ENCODE peak calls at places on chromosomes 12 and 14, in ten cellular contexts. C is A549, R is sigmoid colon, I is upper lobe of left lung, X is ovary, B is stomach, W is suprapubic skin, T is transverse colon, H is H1, A is esophagus muscularis mucosa. J is an unnamed sample. For H3K4me1, the result is how much of the 10 kb centered on the place peaks cover.

GRCh38 chr14:52075371-52075770 is 6.5 kb upstream of the NID2 start:
- DNase-seq in H (no peak), X (no peak), C (no peak), W (no peak), A (peak), T (no peak), R (no peak), I (no peak), B (no peak), J (no peak)

GRCh38 chr12:4145990-4146859 is 127.3 kb upstream of the CCND2 start:
- DNase-seq in T (no peak), X (no peak), B (no peak), W (no peak), I (no peak), R (no peak), A (peak), C (no peak), H (no peak), J (no peak)

GRCh38 chr12:116708826-116709756 is 28.8 kb downstream of the SPRING1 start:
- DNase-seq in R (no peak), H (no peak), C (peak), A (no peak), B (peak), X (peak), I (no peak), T (peak), W (peak), J (peak)

GRCh38 chr12:119942386-119942785 is 46.6 kb upstream of the BICDL1 start:
- DNase-seq in H (no peak), I (no peak), R (no peak), A (no peak), B (no peak), X (no peak), T (no peak), C (no peak), W (no peak), J (no peak)

GRCh38 chr14:52227559-52228222 is 39.8 kb upstream of the PTGDR start:
- DNase-seq in H (no peak), C (no peak), X (no peak), A (no peak), T (peak), W (no peak), R (no peak), B (no peak), I (no peak), J (no peak)

GRCh38 chr12:49260831-49261363 is 4.0 kb upstream of the TUBA1C start:
- DNase-seq in R (no peak), B (no peak), X (no peak), A (no peak), W (no peak), H (no peak), T (no peak), C (no peak), I (no peak), J (no peak)

GRCh38 chr12:3103806-3104205 is 26.6 kb downstream of the TSPAN9 start:
- DNase-seq in W (no peak), R (no peak), A (no peak), B (no peak), T (no peak), H (no peak), X (no peak), C (no peak), I (no peak), J (no peak)

GRCh38 chr12:31845613-31846321 is 113.4 kb upstream of the RESF1 start:
- DNase-seq in W (no peak), X (no peak), R (no peak), T (no peak), C (no peak), I (no peak), A (no peak), H (no peak), B (no peak), J (no peak)

GRCh38 chr14:21999400-21999799 is 325.8 kb upstream of the OR4E1 start:
- DNase-seq in B (no peak), X (no peak), W (no peak), A (no peak), C (no peak), I (no peak), R (no peak), H (no peak), T (no peak), J (no peak)

GRCh38 chr12:57887631-57888406 is 41.3 kb upstream of the CTDSP2 start:
- DNase-seq in X (peak), I (peak), T (peak), A (no peak), R (no peak), B (peak), W (peak), C (no peak), H (no peak), J (no peak)

GRCh38 chr14:96225745-96226151 is 21.1 kb downstream of the BDKRB2 start:
- DNase-seq in H (peak), C (no peak), I (peak), W (no peak), X (no peak), T (peak), A (no peak), B (no peak), R (no peak), J (no peak)

GRCh38 chr12:8642775-8643174 is 19.9 kb downstream of the MFAP5 start:
- DNase-seq in B (no peak), H (no peak), I (no peak), A (no peak), T (no peak), R (no peak), X (no peak), C (no peak), W (no peak), J (no peak)

GRCh38 chr14:92122351-92122677 is 545 bp downstream of the CPSF2 start:
- DNase-seq in R (no peak), T (peak), C (peak), B (no peak), A (no peak), H (no peak), I (no peak), X (no peak), W (no peak), J (no peak)

GRCh38 chr12:118494776-118495175 is 118.4 kb downstream of the SUDS3 start:
- DNase-seq in W (no peak), X (no peak), I (no peak), C (no peak), R (no peak), A (no peak), H (no peak), T (no peak), B (no peak), J (no peak)

GRCh38 chr12:118714051-118714460 is 267.3 kb upstream of the SRRM4 start:
- DNase-seq in I (no peak), H (peak), B (no peak), T (peak), A (no peak), C (peak), X (no peak), W (no peak), R (no peak), J (no peak)

GRCh38 chr12:23128462-23128861 is 503.5 kb downstream of the ETNK1 start:
- DNase-seq in T (no peak), H (no peak), I (no peak), B (no peak), W (no peak), C (no peak), R (no peak), A (no peak), X (no peak), J (no peak)

GRCh38 chr14:26773906-26774593 is 176.2 kb upstream of the NOVA1 start:
- DNase-seq in I (no peak), T (no peak), A (no peak), R (no peak), B (no peak), C (no peak), X (no peak), W (no peak), H (no peak), J (no peak)

GRCh38 chr12:130254476-130255276 is 83.0 kb upstream of the PIWIL1 start:
- DNase-seq in H (no peak), A (no peak), X (no peak), W (no peak), C (no peak), I (peak), T (no peak), R (no peak), B (no peak), J (no peak)

GRCh38 chr12:2147335-2147734 is 94.5 kb downstream of the CACNA1C start:
- DNase-seq in W (no peak), H (no peak), A (no peak), R (no peak), X (no peak), B (no peak), T (no peak), I (no peak), C (no peak), J (no peak)

DNA sequence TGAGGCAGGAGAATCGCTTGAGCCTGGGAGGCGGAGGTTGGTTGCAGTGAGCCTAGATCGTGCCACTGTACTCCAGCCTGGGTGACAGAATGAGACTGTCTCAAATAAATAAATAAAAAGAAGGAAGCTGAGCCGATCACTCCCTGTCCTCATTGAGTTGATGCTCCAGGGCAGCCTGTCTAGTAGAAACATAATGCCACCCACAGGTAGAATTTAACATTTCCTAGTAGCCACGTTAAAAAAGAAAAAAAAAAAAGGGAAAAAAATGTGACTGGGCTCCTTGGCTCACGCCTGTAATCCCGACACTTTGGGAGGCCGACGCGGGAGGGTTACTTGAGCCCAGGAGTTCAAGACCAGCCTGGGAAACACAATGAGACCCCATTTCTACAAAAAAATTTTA is 135.7 kb downstream of the SCARB1 start:
- DNase-seq in A (no peak), B (no peak), W (no peak), H (no peak), X (no peak), C (no peak), R (no peak), I (no peak), T (no peak), J (no peak)
- TF ChIP-seq POLR2A in A (no peak), B (no peak), W (no peak), H (no peak), X (no peak), C (no peak), R (no peak), I (no peak), T (no peak), J (no peak)

GRCh38 chr12:93197067-93197593 is 180.6 kb upstream of the NUDT4 start:
- DNase-seq in H (no peak), B (no peak), I (no peak), W (no peak), T (no peak), X (no peak), C (no peak), R (no peak), A (no peak), J (no peak)
- TF ChIP-seq EP300 in H (no peak), B (no peak), I (no peak), W (no peak), T (no peak), X (no peak), C (no peak), R (no peak), A (no peak), J (no peak)

DNA sequence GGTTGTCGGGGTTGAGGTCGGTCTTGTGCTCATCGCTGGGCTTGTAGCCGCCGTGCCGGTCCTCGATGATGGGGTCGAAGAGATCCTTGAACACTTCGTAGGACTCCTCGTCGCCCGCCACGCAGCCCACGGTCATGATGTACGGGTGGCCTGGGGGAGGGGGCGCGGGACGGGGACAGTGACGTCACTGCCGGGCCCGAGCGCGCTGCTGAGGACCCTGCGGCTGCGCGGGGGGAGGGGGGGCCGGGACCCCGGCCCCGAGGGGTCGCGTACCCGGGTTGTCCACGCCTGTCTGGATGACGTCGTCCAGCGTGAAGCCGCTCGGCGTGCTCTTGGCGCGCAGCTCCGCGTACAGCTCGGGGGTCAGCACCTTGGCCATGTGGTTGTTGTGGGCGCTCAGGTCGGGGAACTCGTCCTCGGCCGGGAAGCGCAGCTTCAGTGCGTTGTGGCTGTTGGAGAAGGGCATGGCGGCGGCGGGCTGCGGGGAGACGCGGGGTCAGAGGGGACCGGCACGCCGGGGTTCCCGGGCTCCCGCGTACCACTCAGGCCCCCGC is 525 bp downstream of the CKB start:
- DNase-seq in A (no peak), X (peak), R (peak), H (no peak), B (no peak), W (no peak), I (peak), T (no peak), C (no peak), J (no peak)
- H3K4me1 ChIP-seq in A (half or more), X (under half), R (under half), H (under half), B (half or more), W (half or more), I (under half), T (half or more), C (half or more), J (under half)

GRCh38 chr12:132986001-132986884 is at the start of gene ZNF26:
- DNase-seq in T (peak), R (peak), A (peak), H (peak), I (peak), X (peak), C (peak), W (peak), B (peak), J (peak)
- TF ChIP-seq POLR2A in T (peak), R (no peak), A (no peak), H (peak), I (peak), X (peak), C (peak), W (no peak), B (no peak), J (no peak)

DNA sequence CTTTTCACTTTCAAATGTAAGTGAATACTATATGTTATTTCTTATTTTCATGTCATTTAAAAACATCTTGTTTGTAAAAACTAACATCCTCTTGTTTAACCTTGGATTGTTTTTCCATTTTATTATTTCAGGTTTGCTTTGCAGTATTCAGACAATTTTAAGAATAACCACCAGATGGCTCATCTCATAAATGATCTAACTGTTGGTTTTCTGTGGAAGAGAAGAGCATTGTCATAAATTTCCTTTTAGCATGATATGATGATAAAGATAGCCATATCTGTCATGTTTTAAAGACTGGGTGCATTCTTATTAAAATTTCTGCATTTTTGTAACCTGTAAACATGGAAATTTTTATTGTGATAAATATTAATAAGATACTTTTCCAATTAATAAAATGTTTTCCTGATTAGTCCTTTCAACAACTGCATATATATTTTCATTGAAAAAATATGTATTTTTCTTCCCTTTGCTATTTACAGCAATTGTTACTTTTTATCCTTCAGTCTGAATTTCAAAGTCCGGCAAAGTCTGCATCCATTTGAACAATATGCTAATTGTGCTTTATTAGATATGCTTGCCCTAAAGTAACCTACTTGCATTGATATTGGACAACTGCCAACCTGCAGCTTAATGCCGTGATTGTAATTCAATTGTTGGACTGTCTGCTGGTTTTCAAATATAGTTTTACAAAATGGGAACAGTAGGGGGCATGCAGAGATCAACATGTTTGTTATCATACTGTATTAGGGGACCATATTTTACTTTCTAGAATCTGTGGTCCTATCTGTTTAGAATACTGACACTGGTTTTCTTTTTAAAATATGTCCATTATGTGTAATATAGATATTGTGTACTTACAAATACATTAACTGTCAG is 163.4 kb downstream of the GARIN6 start:
- DNase-seq in T (no peak), X (no peak), I (no peak), C (peak), B (no peak), R (no peak), W (no peak), H (no peak), A (no peak), J (no peak)
- TF ChIP-seq EP300 in T (no peak), X (no peak), I (no peak), C (no peak), B (no peak), R (no peak), W (no peak), H (no peak), A (no peak), J (no peak)